ENCODE peak calls at places on chromosomes 1 and 21, in nine cellular contexts. W is tibial artery; U is breast epithelium; M is CD8-positive, alpha-beta memory T cell; A is upper lobe of right lung; N is stomach; X is esophagus muscularis mucosa; F is IMR-90; P is heart right ventricle. O is an unnamed sample.

GRCh38 chr1:244231572-244232315 is 180.7 kb downstream of the ZBTB18 start:
- DNase-seq in W (no peak), U (peak; percentile 35), M (no peak), A (no peak), N (peak; percentile 46), X (no peak), F (peak; percentile 28), P (no peak), O (peak; percentile 25)

GRCh38 chr1:91730781-91731732 is 154.9 kb downstream of the TGFBR3 start:
- DNase-seq in W (peak; percentile 54), U (peak; percentile 90), M (peak; percentile 15), A (peak; percentile 80), N (peak; percentile 75), X (peak; percentile 96), F (peak; percentile 75), P (peak; percentile 70), O (peak; percentile 73)

GRCh38 chr1:41664861-41665640 is 180.6 kb upstream of the EDN2 start:
- DNase-seq in W (peak; percentile 37), U (peak; percentile 93), M (no peak), A (no peak), N (no peak), X (no peak), F (peak; percentile 81), P (no peak), O (peak; percentile 73)

GRCh38 chr1:20978413-20978812 is 191.3 kb upstream of the HP1BP3 start:
- DNase-seq in W (no peak), U (no peak), M (no peak), A (no peak), N (no peak), X (no peak), F (no peak), P (no peak), O (no peak)

GRCh38 chr1:215637041-215637573 is 70.0 kb downstream of the KCTD3 start:
- DNase-seq in W (peak; percentile 65), U (peak; percentile 79), M (no peak), A (no peak), N (peak; percentile 52), X (no peak), F (peak; percentile 94), P (no peak), O (peak; percentile 68)

GRCh38 chr1:150813028-150813707 is 5.1 kb upstream of the CTSK start:
- DNase-seq in W (peak; percentile 66), U (peak; percentile 52), M (no peak), A (peak; percentile 77), N (peak; percentile 79), X (no peak), F (peak; percentile 77), P (peak; percentile 45), O (peak; percentile 72)

GRCh38 chr1:201214461-201214860 is 23.8 kb downstream of the IGFN1 start:
- DNase-seq in W (no peak), U (no peak), M (no peak), A (no peak), N (peak; percentile 7), X (no peak), F (no peak), P (no peak), O (no peak)

GRCh38 chr1:151839457-151840409 is at the start of gene C2CD4D:
- DNase-seq in W (peak; percentile 19), U (peak; percentile 88), M (peak; percentile 59), A (peak; percentile 73), N (peak; percentile 76), X (no peak), F (no peak), P (no peak), O (peak; percentile 79)

GRCh38 chr1:34740161-34740875 is 14.5 kb upstream of the GJB5 start:
- DNase-seq in W (no peak), U (no peak), M (no peak), A (no peak), N (no peak), X (no peak), F (no peak), P (no peak), O (no peak)

GRCh38 chr1:24266398-24266941 is 52.7 kb upstream of the GRHL3 start:
- DNase-seq in W (no peak), U (no peak), M (no peak), A (no peak), N (no peak), X (no peak), F (peak; percentile 73), P (no peak), O (no peak)

GRCh38 chr1:40630488-40631223 is 34.8 kb downstream of the RIMS3 start:
- DNase-seq in W (no peak), U (no peak), M (no peak), A (peak; percentile 61), N (peak; percentile 36), X (no peak), F (peak; percentile 19), P (no peak), O (no peak)

GRCh38 chr1:87346130-87346804 is 17.6 kb downstream of the LMO4 start:
- DNase-seq in W (no peak), U (no peak), M (no peak), A (no peak), N (no peak), X (no peak), F (no peak), P (no peak), O (no peak)

GRCh38 chr1:160647329-160647720 is 481 bp upstream of the SLAMF1 start:
- DNase-seq in W (no peak), U (no peak), M (no peak), A (no peak), N (no peak), X (peak; percentile 45), F (no peak), P (no peak), O (no peak)

GRCh38 chr1:160646711-160647328 is at the start of gene SLAMF1:
- DNase-seq in W (no peak), U (no peak), M (peak; percentile 19), A (no peak), N (no peak), X (peak; percentile 87), F (no peak), P (no peak), O (no peak)

GRCh38 chr1:160644399-160644798 is 2.4 kb downstream of the SLAMF1 start:
- DNase-seq in W (no peak), U (no peak), M (no peak), A (no peak), N (no peak), X (peak; percentile 24), F (no peak), P (no peak), O (no peak)

GRCh38 chr1:160646192-160646591 is 652 bp downstream of the SLAMF1 start:
- DNase-seq in W (no peak), U (no peak), M (no peak), A (no peak), N (no peak), X (peak; percentile 68), F (no peak), P (no peak), O (no peak)

DNA sequence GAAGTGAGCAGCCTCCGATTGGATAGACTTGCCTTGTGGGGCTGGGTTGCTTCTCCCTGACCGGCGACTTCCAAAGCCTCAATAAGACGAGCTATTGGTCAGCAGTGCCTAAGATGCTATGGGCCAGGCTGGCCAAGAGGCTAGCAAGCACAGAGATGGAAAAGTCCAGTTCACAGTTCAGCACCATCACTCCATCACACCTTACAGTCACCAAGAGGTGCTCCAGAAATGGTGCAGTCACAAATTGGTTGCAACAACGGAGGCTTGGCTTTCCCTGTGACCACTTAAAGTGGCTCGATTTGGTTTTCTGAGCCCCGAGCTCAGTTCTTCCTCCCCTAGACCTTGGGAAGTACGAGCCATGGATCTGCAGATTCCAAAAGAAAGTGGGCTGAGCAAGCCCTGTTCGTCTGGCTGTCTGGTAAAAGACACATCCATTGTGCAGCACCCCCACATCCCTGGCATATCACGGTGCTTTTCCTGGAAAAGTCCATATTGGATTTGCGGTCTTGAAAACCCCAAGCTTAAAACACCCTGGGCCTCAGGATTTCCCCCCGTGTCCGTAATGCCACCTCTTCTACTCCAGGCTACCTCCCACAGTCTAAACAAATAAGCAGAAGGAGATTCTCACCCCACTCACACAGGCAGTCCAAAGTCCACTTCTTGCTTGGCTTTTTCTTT is 1.3 kb downstream of the SLAMF1 start:
- DNase-seq in W (no peak), U (no peak), M (no peak), A (no peak), N (no peak), X (peak; percentile 47), F (no peak), P (no peak), O (no peak)
- H3K27ac ChIP-seq in W (no peak overlapping the region), U (no peak overlapping the region), M (peak overlapping the region; percentile 68), A (peak overlapping the region; percentile 51), N (peak overlapping the region; percentile 36), X (no peak overlapping the region), F (no peak overlapping the region), P (no peak overlapping the region), O (no peak overlapping the region)

GRCh38 chr1:177216587-177217202 is 45.9 kb downstream of the BRINP2 start:
- DNase-seq in W (no peak), U (no peak), M (no peak), A (no peak), N (no peak), X (no peak), F (no peak), P (no peak), O (no peak)
- H3K27ac ChIP-seq in W (no peak overlapping the region), U (no peak overlapping the region), M (no peak overlapping the region), A (no peak overlapping the region), N (no peak overlapping the region), X (no peak overlapping the region), F (no peak overlapping the region), P (no peak overlapping the region), O (no peak overlapping the region)

DNA sequence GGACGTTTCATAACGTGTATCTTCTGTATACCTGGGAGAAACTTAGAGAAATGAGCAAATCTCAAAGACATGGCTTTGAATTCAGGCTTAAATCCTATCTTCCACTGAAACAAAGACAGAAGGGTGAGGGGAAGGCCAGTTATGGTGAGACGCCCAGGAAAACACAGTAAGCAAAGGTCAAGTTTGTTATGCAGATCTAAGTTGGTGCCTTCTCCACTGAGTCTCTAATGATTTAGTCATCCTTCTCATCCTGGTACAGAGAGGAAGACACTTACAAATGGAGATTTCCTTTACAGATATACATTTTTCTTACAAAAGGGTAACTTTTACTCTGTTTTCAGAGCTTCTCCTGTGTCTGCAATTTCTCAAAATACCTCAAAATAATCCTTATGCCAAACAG is 64.4 kb downstream of the MAP3K7CL start:
- DNase-seq in W (no peak), U (no peak), M (no peak), A (no peak), N (no peak), X (no peak), F (peak; percentile 39), P (no peak), O (no peak)
- H3K27ac ChIP-seq in W (no peak overlapping the region), U (no peak overlapping the region), M (no peak overlapping the region), A (peak overlapping the region; percentile 26), N (no peak overlapping the region), X (no peak overlapping the region), F (peak overlapping the region; percentile 20), P (peak overlapping the region; percentile 72), O (peak overlapping the region; percentile 60)

DNA sequence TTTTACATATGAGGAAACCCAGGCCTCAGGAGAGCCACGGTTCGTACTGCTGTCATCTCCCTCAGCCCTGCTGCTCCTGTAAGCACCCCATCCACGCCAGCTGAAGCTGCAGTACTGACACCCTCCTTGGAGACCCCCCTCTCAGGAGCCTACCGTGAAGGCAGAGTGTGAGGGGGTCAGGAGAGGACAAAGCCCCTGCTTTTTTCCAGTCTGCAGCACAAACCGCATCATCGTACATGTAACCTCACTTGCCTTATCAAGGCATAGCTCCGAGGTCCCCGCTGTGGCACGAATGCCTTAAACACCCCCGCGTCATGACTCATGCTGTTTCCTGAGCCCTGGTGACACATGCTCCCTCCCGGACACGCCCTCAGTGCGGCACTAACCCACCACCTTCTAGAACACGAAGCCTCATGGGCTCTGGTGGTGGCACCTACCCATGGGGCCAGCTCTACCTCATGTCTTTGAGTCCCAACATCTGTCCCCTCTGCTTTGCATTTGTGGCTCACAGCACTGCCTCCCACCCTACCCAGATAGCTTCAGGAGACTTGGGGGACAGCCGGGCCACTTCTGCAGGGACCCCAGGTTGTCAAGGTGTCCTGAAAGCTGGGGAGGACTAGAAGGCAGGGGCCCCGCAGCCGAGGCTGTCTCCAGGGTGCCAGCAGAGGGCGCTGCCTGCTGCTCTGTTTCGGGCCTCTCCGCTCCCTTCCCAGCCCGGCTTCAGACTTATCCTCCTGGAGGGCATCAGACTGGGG is 4.9 kb downstream of the SH3BGRL3 start:
- DNase-seq in W (peak; percentile 87), U (peak; percentile 78), M (peak; percentile 88), A (peak; percentile 86), N (peak; percentile 82), X (peak; percentile 96), F (peak; percentile 97), P (peak; percentile 68), O (peak; percentile 27)
- H3K27ac ChIP-seq in W (peak overlapping the region; percentile 5), U (peak overlapping the region; percentile 82), M (peak overlapping the region; percentile 60), A (peak overlapping the region; percentile 61), N (peak overlapping the region; percentile 100), X (peak overlapping the region; percentile 45), F (peak overlapping the region; percentile 91), P (peak overlapping the region; percentile 36), O (no peak overlapping the region)

O was measured in prostate gland.